ENCODE peak calls at places on chromosomes 16 and 17, in four cellular contexts. One of them, this sample, is unnamed.

GRCh38 chr17:7839199-7839889 is 5.3 kb downstream of the KDM6B start:
- DNase-seq in Caki2: no peak
- DNase-seq in nephron progenitor cell: no peak
- DNase-seq in H7: peak
- DNase-seq in this sample: no peak

GRCh38 chr17:51820252-51820651 is 338.3 kb downstream of the CA10 start:
- DNase-seq in nephron progenitor cell: no peak
- DNase-seq in Caki2: peak
- DNase-seq in H7: no peak
- DNase-seq in this sample: no peak

GRCh38 chr17:72189781-72190593 is 69.2 kb downstream of the SOX9 start:
- DNase-seq in nephron progenitor cell: no peak
- DNase-seq in Caki2: no peak
- DNase-seq in H7: no peak
- DNase-seq in this sample: no peak

GRCh38 chr16:51152691-51153261 is 1.7 kb upstream of the SALL1 start:
- DNase-seq in nephron progenitor cell: no peak
- DNase-seq in H7: no peak
- DNase-seq in Caki2: peak
- DNase-seq in this sample: no peak

GRCh38 chr17:76371656-76372628 is 12.5 kb upstream of the SPHK1 start:
- DNase-seq in nephron progenitor cell: no peak
- DNase-seq in Caki2: peak
- DNase-seq in H7: no peak
- DNase-seq in this sample: no peak

GRCh38 chr17:74532115-74532514 is 840 bp upstream of the CD300LB start:
- DNase-seq in nephron progenitor cell: no peak
- DNase-seq in H7: peak
- DNase-seq in Caki2: peak
- DNase-seq in this sample: no peak

GRCh38 chr17:6163632-6164319 is 93.6 kb downstream of the WSCD1 start:
- DNase-seq in Caki2: no peak
- DNase-seq in H7: no peak
- DNase-seq in nephron progenitor cell: no peak
- DNase-seq in this sample: no peak

GRCh38 chr17:41617698-41618097 is 5.1 kb upstream of the KRT16 start:
- DNase-seq in Caki2: no peak
- DNase-seq in H7: peak
- DNase-seq in nephron progenitor cell: no peak
- DNase-seq in this sample: no peak

GRCh38 chr16:35798885-35799426 is 2339.5 kb downstream of the TP53TG3F start:
- DNase-seq in H7: no peak
- DNase-seq in nephron progenitor cell: no peak
- DNase-seq in Caki2: no peak
- DNase-seq in this sample: no peak

GRCh38 chr17:42673885-42674754 is 2.7 kb downstream of the PLEKHH3 start:
- DNase-seq in Caki2: no peak
- DNase-seq in H7: peak
- DNase-seq in nephron progenitor cell: peak
- DNase-seq in this sample: peak

GRCh38 chr17:76521262-76521661 is 16.2 kb downstream of the CYGB start:
- DNase-seq in Caki2: no peak
- DNase-seq in nephron progenitor cell: no peak
- DNase-seq in H7: no peak
- DNase-seq in this sample: no peak

GRCh38 chr16:14186007-14186953 is 115.2 kb downstream of the MRTFB start:
- DNase-seq in H7: peak
- DNase-seq in nephron progenitor cell: peak
- DNase-seq in Caki2: peak
- DNase-seq in this sample: peak

GRCh38 chr17:79045830-79046500 is 22.0 kb downstream of the C1QTNF1 start:
- DNase-seq in nephron progenitor cell: peak
- DNase-seq in H7: peak
- DNase-seq in Caki2: peak
- DNase-seq in this sample: peak

GRCh38 chr17:34465756-34466155 is 102.7 kb upstream of the CCL1 start:
- DNase-seq in nephron progenitor cell: no peak
- DNase-seq in H7: no peak
- DNase-seq in Caki2: no peak
- DNase-seq in this sample: no peak

GRCh38 chr16:4212934-4213296 is 29.0 kb downstream of the SRL start:
- DNase-seq in H7: no peak
- DNase-seq in nephron progenitor cell: no peak
- DNase-seq in Caki2: no peak
- DNase-seq in this sample: no peak

GRCh38 chr16:72722552-72722951 is 325.4 kb downstream of the ZFHX3 start:
- DNase-seq in Caki2: no peak
- DNase-seq in H7: peak
- DNase-seq in nephron progenitor cell: no peak
- DNase-seq in this sample: peak

GRCh38 chr16:71883849-71884638 is at the start of gene ZNF821:
- DNase-seq in Caki2: peak
- DNase-seq in nephron progenitor cell: peak
- DNase-seq in H7: peak
- DNase-seq in this sample: peak

GRCh38 chr16:72952404-72953301 is 95.3 kb downstream of the ZFHX3 start:
- DNase-seq in H7: no peak
- DNase-seq in Caki2: no peak
- DNase-seq in nephron progenitor cell: no peak
- DNase-seq in this sample: no peak

GRCh38 chr17:72145972-72146755 is 25.3 kb downstream of the SOX9 start:
- DNase-seq in H7: no peak
- DNase-seq in nephron progenitor cell: no peak
- DNase-seq in Caki2: peak
- DNase-seq in this sample: no peak

GRCh38 chr16:10126686-10127085 is 55.5 kb downstream of the GRIN2A start:
- DNase-seq in nephron progenitor cell: no peak
- DNase-seq in Caki2: no peak
- DNase-seq in H7: no peak
- DNase-seq in this sample: no peak

GRCh38 chr16:6709736-6710135 is 622.9 kb upstream of the RBFOX1 start:
- DNase-seq in nephron progenitor cell: no peak
- DNase-seq in Caki2: no peak
- DNase-seq in H7: no peak
- DNase-seq in this sample: no peak

This sample was measured in HEK293T.